ENCODE peak calls at places on chromosomes 4 and X, in nine cellular contexts. P, Y, W, Q, M, C, R, E and S are unnamed samples.

GRCh38 chr4:33625762-33626161 is 2618.6 kb downstream of the ARAP2 start:
- DNase-seq in P (no peak), Y (no peak), W (no peak), Q (no peak), M (no peak), C (no peak), R (no peak), E (no peak), S (no peak)

GRCh38 chr4:106195435-106195950 is 120.5 kb downstream of the TBCK start:
- DNase-seq in P (no peak), Y (no peak), W (no peak), Q (no peak), M (no peak), C (no peak), R (no peak), E (no peak), S (no peak)

GRCh38 chr4:149987330-149987751 is 90.9 kb upstream of the DCLK2 start:
- DNase-seq in P (peak; percentile 20), Y (no peak), W (no peak), Q (no peak), M (no peak), C (no peak), R (no peak), E (no peak), S (no peak)

GRCh38 chr4:79686976-79687375 is 278.9 kb upstream of the GK2 start:
- DNase-seq in P (no peak), Y (no peak), W (no peak), Q (no peak), M (no peak), C (no peak), R (no peak), E (no peak), S (no peak)

GRCh38 chr4:7842384-7843279 is 97.0 kb downstream of the AFAP1 start:
- DNase-seq in P (peak; percentile 97), Y (no peak), W (peak; percentile 66), Q (no peak), M (no peak), C (no peak), R (no peak), E (no peak), S (no peak)

GRCh38 chrX:97740044-97740443 is 856.3 kb downstream of the RPA4 start:
- DNase-seq in P (no peak), Y (no peak), W (no peak), Q (no peak), M (no peak), C (no peak), R (no peak), E (no peak), S (no peak)

GRCh38 chrX:149151805-149152757 is 353.0 kb downstream of the IDS start:
- DNase-seq in P (peak; percentile 39), Y (no peak), W (no peak), Q (no peak), M (no peak), C (no peak), R (no peak), E (no peak), S (no peak)

GRCh38 chr4:108902769-108903168 is 139.9 kb upstream of the ETNPPL start:
- DNase-seq in P (no peak), Y (no peak), W (no peak), Q (no peak), M (no peak), C (no peak), R (no peak), E (no peak), S (no peak)

GRCh38 chrX:135000516-135000915 is 9.7 kb downstream of the SMIM10 start:
- DNase-seq in P (peak; percentile 5), Y (no peak), W (no peak), Q (no peak), M (no peak), C (no peak), R (no peak), E (no peak), S (no peak)

GRCh38 chrX:103357871-103358270 is 1.6 kb downstream of the TCEAL9 start:
- DNase-seq in P (no peak), Y (no peak), W (no peak), Q (no peak), M (no peak), C (no peak), R (no peak), E (no peak), S (no peak)

GRCh38 chrX:37425370-37425769 is 76.2 kb downstream of the PRRG1 start:
- DNase-seq in P (peak; percentile 44), Y (no peak), W (no peak), Q (no peak), M (no peak), C (no peak), R (no peak), E (no peak), S (no peak)

GRCh38 chr4:78938474-78938867 is 767 bp downstream of the PAQR3 start:
- DNase-seq in P (peak; percentile 5), Y (no peak), W (no peak), Q (no peak), M (no peak), C (no peak), R (no peak), E (no peak), S (no peak)

GRCh38 chr4:127856485-127857447 is 23.9 kb upstream of the PLK4 start:
- DNase-seq in P (peak; percentile 95), Y (no peak), W (no peak), Q (no peak), M (no peak), C (no peak), R (no peak), E (no peak), S (no peak)

GRCh38 chr4:96347582-96347981 is 507.7 kb downstream of the PDHA2 start:
- DNase-seq in P (peak; percentile 1), Y (no peak), W (no peak), Q (no peak), M (no peak), C (no peak), R (no peak), E (no peak), S (no peak)

GRCh38 chr4:83285022-83285387 is 407 bp upstream of the COQ2 start:
- DNase-seq in P (peak; percentile 71), Y (no peak), W (no peak), Q (no peak), M (no peak), C (no peak), R (peak; percentile 5), E (no peak), S (no peak)

GRCh38 chrX:17923546-17923945 is 62.4 kb upstream of the RAI2 start:
- DNase-seq in P (no peak), Y (no peak), W (no peak), Q (no peak), M (no peak), C (no peak), R (peak; percentile 9), E (no peak), S (no peak)

GRCh38 chrX:149145845-149146285 is 359.2 kb downstream of the IDS start:
- DNase-seq in P (no peak), Y (no peak), W (no peak), Q (no peak), M (no peak), C (no peak), R (no peak), E (no peak), S (no peak)

GRCh38 chr4:110793381-110793801 is 170.5 kb upstream of the PITX2 start:
- DNase-seq in P (peak; percentile 51), Y (no peak), W (no peak), Q (no peak), M (no peak), C (no peak), R (no peak), E (no peak), S (no peak)

GRCh38 chr4:122331195-122331594 is 47.6 kb upstream of the ADAD1 start:
- DNase-seq in P (no peak), Y (no peak), W (no peak), Q (no peak), M (no peak), C (no peak), R (no peak), E (no peak), S (no peak)

GRCh38 chr4:132992686-132993085 is 156.4 kb upstream of the PCDH10 start:
- DNase-seq in P (no peak), Y (no peak), W (no peak), Q (no peak), M (no peak), C (no peak), R (no peak), E (no peak), S (no peak)

GRCh38 chrX:109842611-109843010 is 109.6 kb upstream of the ACSL4 start:
- DNase-seq in P (peak; percentile 64), Y (no peak), W (no peak), Q (no peak), M (no peak), C (no peak), R (no peak), E (no peak), S (no peak)

GRCh38 chrX:102516314-102516936 is at the start of gene TMSB15A:
- DNase-seq in P (peak; percentile 21), Y (peak; percentile 31), W (peak; percentile 68), Q (peak; percentile 7), M (peak; percentile 47), C (peak; percentile 71), R (peak; percentile 70), E (peak; percentile 57), S (peak; percentile 8)

GRCh38 chr4:46994007-46994405 is 625 bp upstream of the GABRA4 start:
- DNase-seq in P (no peak), Y (no peak), W (no peak), Q (no peak), M (no peak), C (no peak), R (no peak), E (no peak), S (no peak)

GRCh38 chr4:88742561-88742960 is 44.9 kb upstream of the NAP1L5 start:
- DNase-seq in P (peak; percentile 40), Y (no peak), W (no peak), Q (no peak), M (no peak), C (no peak), R (no peak), E (no peak), S (no peak)

GRCh38 chr4:141713185-141713584 is 76.8 kb downstream of the IL15 start:
- DNase-seq in P (no peak), Y (no peak), W (no peak), Q (no peak), M (no peak), C (no peak), R (no peak), E (no peak), S (no peak)

GRCh38 chr4:2925496-2925895 is 37.7 kb downstream of the NOP14 start:
- DNase-seq in P (no peak), Y (no peak), W (no peak), Q (no peak), M (no peak), C (peak; percentile 4), R (no peak), E (no peak), S (no peak)

GRCh38 chrX:153903238-153903980 is 1.1 kb upstream of the AVPR2 start:
- DNase-seq in P (no peak), Y (no peak), W (no peak), Q (no peak), M (no peak), C (no peak), R (no peak), E (no peak), S (no peak)

GRCh38 chr4:120948382-120948781 is 25.9 kb upstream of the PRDM5 start:
- DNase-seq in P (no peak), Y (no peak), W (no peak), Q (no peak), M (no peak), C (no peak), R (no peak), E (no peak), S (no peak)

GRCh38 chrX:123093792-123094191 is 90.3 kb upstream of the GRIA3 start:
- DNase-seq in P (no peak), Y (no peak), W (no peak), Q (no peak), M (no peak), C (no peak), R (no peak), E (no peak), S (no peak)

GRCh38 chrX:31423575-31424284 is 351.9 kb upstream of the FTHL17 start:
- DNase-seq in P (peak; percentile 60), Y (no peak), W (no peak), Q (no peak), M (no peak), C (peak; percentile 14), R (peak; percentile 8), E (peak; percentile 28), S (no peak)

GRCh38 chrX:30965751-30966150 is 76.7 kb upstream of the TAB3 start:
- DNase-seq in P (no peak), Y (no peak), W (no peak), Q (no peak), M (no peak), C (no peak), R (no peak), E (no peak), S (no peak)